ENCODE peak calls at places on chromosomes 3 and 15, in seven cellular contexts. B is ACHN; C is ELR; D is MV-4-11; J is stimulated activated CD8-positive, alpha-beta memory T cell treated with anti-CD3 and anti-CD28 coated beads, Interleukin-7, amount 100 ng/mL, for 1 hour; F is EL; T is lung. O is an unnamed sample.

GRCh38 chr15:66960519-66960918 is 104.9 kb upstream of the SMAD3 start:
- DNase-seq in D (no peak), F (no peak), C (no peak), J (no peak), B (no peak), T (no peak), O (no peak)

GRCh38 chr15:31136016-31136415 is 34.5 kb upstream of the TRPM1 start:
- DNase-seq in F (no peak), T (no peak), B (no peak), J (no peak), C (peak; percentile 3), D (no peak), O (no peak)

GRCh38 chr3:32821686-32822296 is 4.0 kb downstream of the TRIM71 start:
- DNase-seq in B (no peak), T (no peak), C (no peak), J (no peak), D (no peak), F (no peak), O (no peak)

GRCh38 chr3:58037141-58037910 is 29.1 kb downstream of the FLNB start:
- DNase-seq in D (no peak), T (no peak), J (no peak), C (no peak), F (no peak), B (no peak), O (no peak)

GRCh38 chr15:69324031-69324430 is 25.3 kb downstream of the PAQR5 start:
- DNase-seq in F (no peak), J (no peak), C (no peak), T (no peak), B (no peak), D (no peak), O (no peak)

GRCh38 chr3:136464502-136464901 is 214.4 kb downstream of the PCCB start:
- DNase-seq in T (no peak), D (no peak), C (peak; percentile 95), J (no peak), B (no peak), F (peak; percentile 79), O (no peak)

GRCh38 chr3:64185436-64185835 is 39.8 kb downstream of the PRICKLE2 start:
- DNase-seq in F (peak; percentile 37), J (no peak), D (no peak), T (no peak), B (no peak), C (peak; percentile 59), O (no peak)

GRCh38 chr3:194407423-194407822 is 8.4 kb upstream of the GP5 start:
- DNase-seq in B (peak; percentile 42), F (peak; percentile 30), D (no peak), T (no peak), C (peak; percentile 54), J (no peak), O (no peak)

GRCh38 chr3:139120336-139120971 is 75.8 kb upstream of the PRR23C start:
- DNase-seq in D (peak; percentile 23), C (peak; percentile 84), F (peak; percentile 78), T (peak; percentile 24), B (peak; percentile 6), J (no peak), O (no peak)

GRCh38 chr15:23983500-23984259 is 296.6 kb upstream of the NDN start:
- DNase-seq in J (no peak), D (no peak), C (no peak), F (no peak), T (no peak), B (no peak), O (no peak)

GRCh38 chr3:150739877-150740645 is 22.9 kb downstream of the SIAH2 start:
- DNase-seq in J (no peak), T (no peak), D (no peak), C (no peak), F (no peak), B (no peak), O (no peak)

GRCh38 chr3:35664460-35664919 is 25.2 kb downstream of the ARPP21 start:
- DNase-seq in D (peak; percentile 9), F (no peak), J (no peak), B (peak; percentile 71), T (no peak), C (no peak), O (peak; percentile 23)

GRCh38 chr3:160200328-160200727 is 24.9 kb upstream of the C3orf80 start:
- DNase-seq in B (no peak), F (no peak), T (no peak), C (no peak), J (no peak), D (no peak), O (no peak)

GRCh38 chr3:115758076-115758763 is 134.9 kb downstream of the GAP43 start:
- DNase-seq in T (no peak), F (no peak), C (no peak), J (no peak), D (no peak), B (no peak), O (no peak)

GRCh38 chr3:176796371-176796770 is 400.9 kb downstream of the TBL1XR1 start:
- DNase-seq in F (peak; percentile 26), D (no peak), J (no peak), T (no peak), C (no peak), B (no peak), O (no peak)

GRCh38 chr15:68666812-68667450 is 88.1 kb downstream of the CORO2B start:
- DNase-seq in T (no peak), D (no peak), C (no peak), J (no peak), F (no peak), B (no peak), O (no peak)

GRCh38 chr3:1179116-1179515 is 86.3 kb downstream of the CNTN6 start:
- DNase-seq in F (no peak), D (no peak), B (no peak), C (no peak), T (no peak), J (no peak), O (no peak)

GRCh38 chr15:87538327-87538834 is 718.2 kb downstream of the NTRK3 start:
- DNase-seq in J (no peak), C (no peak), T (no peak), B (no peak), F (no peak), D (no peak), O (no peak)

GRCh38 chr3:44117736-44118135 is 124.0 kb upstream of the TOPAZ1 start:
- DNase-seq in B (no peak), C (no peak), F (no peak), J (no peak), T (no peak), D (no peak), O (no peak)

GRCh38 chr15:27587810-27588209 is 511.3 kb downstream of the OCA2 start:
- DNase-seq in T (no peak), C (no peak), J (no peak), B (no peak), F (no peak), D (no peak), O (no peak)

GRCh38 chr3:66393486-66394260 is 107.1 kb downstream of the LRIG1 start:
- DNase-seq in D (peak; percentile 58), T (no peak), F (no peak), C (no peak), J (no peak), B (no peak), O (no peak)

GRCh38 chr15:67126551-67127333 is 61.3 kb downstream of the SMAD3 start:
- DNase-seq in B (peak; percentile 54), J (no peak), F (peak; percentile 66), T (no peak), D (no peak), C (peak; percentile 72), O (no peak)

GRCh38 chr3:108780235-108780634 is 23.0 kb upstream of the RETNLB start:
- DNase-seq in C (no peak), D (no peak), J (no peak), F (no peak), B (no peak), T (no peak), O (no peak)

O was measured in omental fat pad.